ENCODE peak calls at places on chromosomes 2 and 18, in seven cellular contexts. L, B, Q, U, D, V and M are unnamed samples.

GRCh38 chr18:33440011-33440383 is 524 bp downstream of the CCDC178 start:
- DNase-seq in L (peak), B (peak), Q (peak), U (peak), D (no peak), V (no peak), M (no peak)

GRCh38 chr2:34102359-34102758 is 503.3 kb upstream of the FAM98A start:
- DNase-seq in L (no peak), B (no peak), Q (no peak), U (no peak), D (peak), V (no peak), M (no peak)

GRCh38 chr2:96695602-96696001 is 44.3 kb downstream of the LMAN2L start:
- DNase-seq in L (no peak), B (no peak), Q (no peak), U (no peak), D (no peak), V (no peak), M (no peak)

GRCh38 chr2:234290671-234291070 is 206.2 kb downstream of the ARL4C start:
- DNase-seq in L (no peak), B (no peak), Q (no peak), U (no peak), D (peak), V (peak), M (peak)

GRCh38 chr2:174003635-174004310 is 38.6 kb upstream of the SP3 start:
- DNase-seq in L (no peak), B (peak), Q (no peak), U (no peak), D (peak), V (no peak), M (no peak)

GRCh38 chr2:64133828-64134227 is 10.4 kb downstream of the PELI1 start:
- DNase-seq in L (no peak), B (no peak), Q (no peak), U (no peak), D (peak), V (no peak), M (no peak)

GRCh38 chr2:122523143-122523542 is 767.7 kb downstream of the TSN start:
- DNase-seq in L (no peak), B (peak), Q (no peak), U (no peak), D (no peak), V (no peak), M (no peak)

GRCh38 chr2:71461304-71461671 is 7.9 kb downstream of the DYSF start:
- DNase-seq in L (no peak), B (no peak), Q (no peak), U (no peak), D (no peak), V (no peak), M (no peak)

GRCh38 chr2:234536218-234536989 is 39.5 kb upstream of the ARL4C start:
- DNase-seq in L (no peak), B (no peak), Q (no peak), U (no peak), D (no peak), V (no peak), M (no peak)

GRCh38 chr2:112834379-112835014 is 2.1 kb downstream of the IL1B start:
- DNase-seq in L (no peak), B (no peak), Q (no peak), U (no peak), D (no peak), V (no peak), M (no peak)

GRCh38 chr2:176001281-176001902 is 675 bp downstream of the LNPK start:
- DNase-seq in L (peak), B (peak), Q (no peak), U (peak), D (peak), V (peak), M (peak)